ENCODE peak calls at places on chromosomes 13 and 19, in six cellular contexts. E, V, Z, F, Q and I are unnamed samples.

GRCh38 chr13:94139393-94139995 is 340.0 kb downstream of the DCT start:
- DNase-seq in Q (no peak), E (no peak), V (no peak), F (no peak), Z (no peak), I (no peak)

GRCh38 chr19:51027126-51027806 is 850 bp upstream of the KLK11 start:
- DNase-seq in E (no peak), Q (peak), F (no peak), V (no peak), Z (no peak), I (no peak)

GRCh38 chr13:58858870-58859371 is 1227.4 kb downstream of the PCDH17 start:
- DNase-seq in E (no peak), Z (no peak), Q (no peak), F (no peak), V (no peak), I (no peak)

GRCh38 chr19:56294557-56294956 is 20.1 kb downstream of the ZSCAN5A start:
- DNase-seq in E (no peak), Z (no peak), F (no peak), V (no peak), Q (no peak), I (no peak)

GRCh38 chr19:45152504-45153338 is 8.1 kb downstream of the NKPD1 start:
- DNase-seq in Q (peak), E (no peak), Z (no peak), F (peak), V (no peak), I (no peak)

GRCh38 chr13:92487238-92487637 is 739.4 kb upstream of the GPC6 start:
- DNase-seq in V (no peak), E (no peak), Z (no peak), F (no peak), Q (no peak), I (no peak)

GRCh38 chr19:2551172-2551863 is 75.4 kb downstream of the GADD45B start:
- DNase-seq in V (no peak), Z (no peak), Q (no peak), F (no peak), E (no peak), I (no peak)

GRCh38 chr19:18229915-18230314 is 3.7 kb upstream of the PDE4C start:
- DNase-seq in Z (no peak), Q (no peak), V (no peak), E (no peak), F (no peak), I (no peak)

GRCh38 chr19:5112175-5112574 is 143.3 kb downstream of the KDM4B start:
- DNase-seq in V (no peak), Z (no peak), Q (no peak), E (no peak), F (no peak), I (no peak)

GRCh38 chr13:36029171-36029570 is 102.0 kb downstream of the DCLK1 start:
- DNase-seq in Z (no peak), F (no peak), E (no peak), V (no peak), Q (no peak), I (no peak)

GRCh38 chr19:38721977-38722773 is 22.1 kb downstream of the CAPN12 start:
- DNase-seq in V (no peak), F (no peak), Q (peak), Z (no peak), E (no peak), I (no peak)

GRCh38 chr19:55437410-55437809 is 5.7 kb downstream of the SHISA7 start:
- DNase-seq in Q (peak), Z (no peak), E (peak), F (no peak), V (no peak), I (no peak)

GRCh38 chr13:34462843-34463242 is 479.2 kb upstream of the NBEA start:
- DNase-seq in Q (no peak), F (no peak), E (no peak), Z (no peak), V (no peak), I (no peak)

GRCh38 chr13:40662866-40663265 is 3.6 kb downstream of the FOXO1 start:
- DNase-seq in E (no peak), F (no peak), Z (no peak), V (no peak), Q (no peak), I (no peak)

GRCh38 chr13:51849145-51850101 is 4.4 kb upstream of the TMEM272 start:
- DNase-seq in E (no peak), F (no peak), Q (no peak), Z (no peak), V (no peak), I (no peak)

GRCh38 chr19:41325947-41326706 is 16.2 kb downstream of the CCDC97 start:
- DNase-seq in V (peak), E (no peak), Z (no peak), F (no peak), Q (peak), I (no peak)

GRCh38 chr13:67186985-67187569 is 43.1 kb downstream of the PCDH9 start:
- DNase-seq in Z (no peak), V (no peak), F (no peak), E (no peak), Q (no peak), I (no peak)

GRCh38 chr13:109781384-109782065 is 4.9 kb downstream of the IRS2 start:
- DNase-seq in Z (no peak), E (no peak), V (no peak), Q (no peak), F (peak), I (no peak)

GRCh38 chr19:825897-826640 is 1.6 kb upstream of the AZU1 start:
- DNase-seq in Z (no peak), Q (no peak), V (no peak), E (no peak), F (no peak), I (no peak)

GRCh38 chr19:823565-824121 is 1.9 kb upstream of the PLPPR3 start:
- DNase-seq in E (peak), Z (no peak), Q (no peak), V (no peak), F (no peak), I (no peak)

GRCh38 chr19:821976-822773 is 420 bp upstream of the PLPPR3 start:
- DNase-seq in V (no peak), Q (no peak), F (no peak), Z (no peak), E (no peak), I (no peak)

GRCh38 chr19:824885-825284 is 2.8 kb upstream of the AZU1 start:
- DNase-seq in Z (no peak), V (no peak), F (no peak), Q (no peak), E (no peak), I (no peak)

GRCh38 chr19:821228-821975 is at the start of gene PLPPR3:
- DNase-seq in E (no peak), F (no peak), Z (no peak), V (no peak), Q (no peak), I (no peak)
- TF ChIP-seq POLR2A in E (no peak), F (no peak), Z (no peak), V (no peak), Q (no peak), I (no peak)

GRCh38 chr19:19627716-19628498 is at the start of gene LPAR2:
- DNase-seq in Z (no peak), Q (peak), F (no peak), V (no peak), E (peak), I (no peak)
- TF ChIP-seq POLR2A in Z (peak), Q (no peak), F (no peak), V (no peak), E (no peak), I (no peak)

GRCh38 chr19:13884726-13885591 is 8.0 kb downstream of the NANOS3 start:
- DNase-seq in F (no peak), E (no peak), Q (peak), V (peak), Z (no peak), I (no peak)
- TF ChIP-seq POLR2A in F (no peak), E (no peak), Q (peak), V (no peak), Z (peak), I (no peak)

DNA sequence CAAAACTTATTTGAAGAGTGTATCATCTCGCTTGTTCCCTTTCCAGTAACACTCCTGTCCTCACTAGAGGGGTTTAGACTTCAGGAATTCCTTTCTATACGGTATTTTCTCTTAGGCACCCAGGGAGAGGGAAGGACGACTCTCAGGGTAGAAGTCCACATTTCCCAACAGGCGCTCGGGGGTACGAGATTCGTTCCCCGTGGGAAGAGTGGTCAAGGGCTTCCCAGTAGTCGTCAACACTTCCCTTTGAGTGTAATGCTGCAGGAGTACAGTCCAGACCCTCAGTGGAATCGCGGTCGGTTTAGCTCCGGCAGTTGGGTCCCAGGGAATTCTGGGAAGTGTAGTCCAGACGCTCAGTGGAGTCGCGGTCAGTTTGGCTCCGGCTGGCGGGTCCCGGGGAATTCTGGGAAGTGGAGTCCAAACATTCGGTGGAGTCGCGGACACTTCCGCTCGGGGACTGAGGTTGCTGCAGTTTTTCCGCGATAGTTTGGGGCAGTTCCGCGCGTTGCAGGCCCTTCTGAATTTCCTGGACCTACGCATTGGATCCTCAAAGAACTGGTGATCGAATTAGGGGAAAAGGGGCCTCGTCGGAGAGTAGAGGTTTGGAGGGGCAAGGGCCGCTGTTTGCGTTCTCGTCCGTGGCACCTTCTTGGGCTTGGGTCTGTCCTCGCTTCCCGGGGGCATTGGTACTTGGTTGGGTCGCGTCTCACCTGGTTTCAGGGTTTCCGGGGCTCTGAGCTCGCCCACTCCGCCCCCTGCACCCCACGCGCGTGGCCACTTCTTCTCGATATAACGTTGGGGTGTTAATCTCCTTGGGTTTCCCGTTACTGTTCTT is at the start of gene ZNF224:
- DNase-seq in Z (peak), E (peak), F (peak), V (peak), Q (peak), I (no peak)
- TF ChIP-seq POLR2A in Z (peak), E (no peak), F (no peak), V (peak), Q (peak), I (no peak)

GRCh38 chr19:10928563-10929401 is at the start of the genes TIMM29 and YIPF2:
- DNase-seq in E (peak), V (peak), F (peak), Z (peak), Q (peak), I (peak)
- TF ChIP-seq POLR2A in E (peak), V (peak), F (no peak), Z (peak), Q (peak), I (no peak)

DNA sequence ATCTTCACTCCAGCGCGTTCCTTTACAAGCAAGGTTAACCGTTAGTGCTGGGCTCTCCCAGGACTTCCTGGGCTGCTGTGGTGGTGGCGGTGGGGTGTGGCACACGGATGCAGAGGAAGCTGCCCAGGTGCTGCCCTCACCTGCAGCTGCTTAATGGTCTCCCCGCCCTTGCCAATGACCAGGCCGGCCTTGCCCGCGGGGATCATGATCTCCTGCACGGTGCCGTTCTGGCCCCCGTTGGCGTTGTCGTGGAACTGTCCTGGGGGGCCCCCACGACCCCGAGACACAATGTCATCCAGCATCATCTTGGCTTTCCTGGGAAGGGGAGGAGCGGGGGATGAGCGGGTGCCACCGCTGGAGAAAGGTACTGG is 6.1 kb downstream of the KHSRP start:
- DNase-seq in V (no peak), Z (no peak), Q (no peak), E (no peak), F (no peak), I (no peak)
- TF ChIP-seq POLR2A in V (no peak), Z (no peak), Q (no peak), E (no peak), F (no peak), I (no peak)

DNA sequence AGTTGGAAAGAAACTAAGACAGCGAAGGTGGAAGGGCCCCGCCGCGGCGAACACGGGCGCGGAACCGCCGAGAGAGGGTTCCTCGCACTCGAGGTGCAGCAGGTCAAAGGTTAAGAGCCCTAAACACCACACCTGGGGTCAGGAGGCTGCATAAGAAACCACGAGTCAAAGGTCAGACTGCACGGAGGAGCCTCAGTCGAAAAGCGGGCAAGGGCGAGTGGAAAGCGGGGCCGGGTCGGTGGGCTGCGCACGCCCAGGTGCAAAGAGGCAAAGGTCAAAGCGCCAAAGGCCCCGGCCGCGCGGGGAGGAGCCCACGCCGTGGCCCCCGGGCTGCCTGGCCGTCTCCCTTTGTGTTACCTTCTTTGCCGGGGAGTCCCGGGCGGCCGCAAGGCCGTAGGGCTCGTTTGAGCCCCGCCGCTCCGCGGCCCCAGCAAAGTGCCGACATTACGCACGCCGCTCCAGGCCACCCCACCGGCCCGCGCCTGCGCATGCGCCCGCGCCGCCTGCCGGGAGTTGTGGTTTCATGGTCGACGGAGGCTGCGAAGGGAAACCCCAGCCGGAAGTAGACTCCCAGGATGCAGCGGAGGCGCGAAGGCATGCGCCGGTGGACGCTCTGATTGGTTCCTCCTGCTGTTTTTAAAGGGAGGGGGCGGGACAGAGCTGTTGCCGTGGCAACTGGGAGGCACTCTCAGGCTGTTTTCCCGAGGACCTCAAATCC is at the start of gene POLRMT:
- DNase-seq in Z (peak), Q (peak), V (peak), F (peak), E (peak), I (peak)
- TF ChIP-seq POLR2A in Z (peak), Q (peak), V (peak), F (no peak), E (no peak), I (no peak)

GRCh38 chr19:36255316-36255715 is 40.4 kb downstream of the ZNF146 start:
- DNase-seq in Q (no peak), E (no peak), V (no peak), Z (no peak), F (no peak), I (no peak)
- TF ChIP-seq POLR2A in Q (no peak), E (no peak), V (no peak), Z (no peak), F (no peak), I (no peak)